ENCODE peak calls at places on chromosomes 4 and X, in seven cellular contexts. B, V, E, O, F, A and Z are unnamed samples.

GRCh38 chrX:8657883-8658282 is 74.1 kb downstream of the ANOS1 start:
- DNase-seq in B (no peak), V (no peak), E (no peak), O (no peak), F (no peak), A (no peak), Z (no peak)

GRCh38 chrX:69556094-69557011 is 52.2 kb downstream of the NALF2 start:
- DNase-seq in B (no peak), V (no peak), E (no peak), O (no peak), F (no peak), A (peak), Z (no peak)

GRCh38 chrX:73401591-73402266 is 45.1 kb upstream of the CDX4 start:
- DNase-seq in B (no peak), V (no peak), E (no peak), O (no peak), F (no peak), A (peak), Z (no peak)

GRCh38 chr4:15562114-15562513 is 92.4 kb downstream of the CC2D2A start:
- DNase-seq in B (no peak), V (no peak), E (no peak), O (no peak), F (no peak), A (no peak), Z (no peak)

GRCh38 chr4:68498413-68499007 is 51.2 kb downstream of the TMPRSS11E start:
- DNase-seq in B (no peak), V (peak), E (peak), O (peak), F (peak), A (peak), Z (peak)

GRCh38 chr4:143599827-143600226 is 86.3 kb downstream of the SMARCA5 start:
- DNase-seq in B (no peak), V (no peak), E (no peak), O (no peak), F (peak), A (no peak), Z (no peak)

GRCh38 chr4:10107111-10108091 is 9.2 kb downstream of the WDR1 start:
- DNase-seq in B (no peak), V (no peak), E (no peak), O (no peak), F (peak), A (no peak), Z (no peak)

GRCh38 chr4:3410401-3411135 is 31.2 kb upstream of the HGFAC start:
- DNase-seq in B (no peak), V (no peak), E (no peak), O (no peak), F (no peak), A (peak), Z (no peak)

GRCh38 chr4:142406051-142406549 is 440.0 kb downstream of the INPP4B start:
- DNase-seq in B (no peak), V (no peak), E (no peak), O (no peak), F (peak), A (peak), Z (no peak)

GRCh38 chr4:102263024-102263787 is 82.1 kb downstream of the SLC39A8 start:
- DNase-seq in B (no peak), V (peak), E (no peak), O (no peak), F (peak), A (no peak), Z (peak)

GRCh38 chr4:98199247-98199646 is 56.0 kb upstream of the STPG2 start:
- DNase-seq in B (no peak), V (no peak), E (no peak), O (no peak), F (no peak), A (no peak), Z (no peak)

GRCh38 chrX:70313503-70313902 is 23.6 kb downstream of the KIF4A start:
- DNase-seq in B (no peak), V (no peak), E (no peak), O (no peak), F (no peak), A (no peak), Z (no peak)

GRCh38 chr4:151014521-151015457 is at the start of gene LRBA:
- DNase-seq in B (peak), V (peak), E (peak), O (peak), F (peak), A (peak), Z (peak)

GRCh38 chr4:1413221-1413663 is 7.0 kb upstream of the NKX1-1 start:
- DNase-seq in B (no peak), V (no peak), E (no peak), O (no peak), F (no peak), A (no peak), Z (no peak)

GRCh38 chrX:4787971-4788370 is 1074.5 kb upstream of the PRKX start:
- DNase-seq in B (no peak), V (no peak), E (no peak), O (no peak), F (no peak), A (no peak), Z (no peak)

GRCh38 chrX:153539171-153539978 is 21.9 kb downstream of the ATP2B3 start:
- DNase-seq in B (peak), V (no peak), E (peak), O (peak), F (peak), A (peak), Z (peak)

GRCh38 chrX:74422576-74423288 is 1.4 kb downstream of the SLC16A2 start:
- DNase-seq in B (no peak), V (no peak), E (peak), O (peak), F (peak), A (peak), Z (peak)

GRCh38 chr4:114807759-114808404 is 209.3 kb downstream of the UGT8 start:
- DNase-seq in B (peak), V (no peak), E (no peak), O (peak), F (peak), A (peak), Z (no peak)